ENCODE peak calls at places on chromosomes 12 and 14, in nine cellular contexts. R is neural progenitor cell, Z is hepatocyte, Y is HCT116, U is MM.1S, Q is PC-3, C is OCI-LY7, X is SK-N-SH, J is GM23338. H is an unnamed sample.

GRCh38 chr12:52871291-52871961 is 22.6 kb upstream of the KRT78 start:
- DNase-seq in U (no peak), J (no peak), Y (no peak), Q (peak; percentile 91), Z (peak; percentile 58), X (no peak), C (no peak), R (no peak), H (peak; percentile 93)

GRCh38 chr12:16238661-16239060 is 38.8 kb downstream of the SLC15A5 start:
- DNase-seq in R (no peak), Y (no peak), U (no peak), Q (peak; percentile 53), Z (no peak), X (no peak), C (no peak), J (no peak), H (peak; percentile 53)

GRCh38 chr14:102481791-102482238 is 27.8 kb downstream of the ANKRD9 start:
- DNase-seq in R (no peak), Y (peak; percentile 21), C (no peak), U (no peak), Z (peak; percentile 63), Q (peak; percentile 86), X (no peak), J (no peak), H (peak; percentile 77)

GRCh38 chr12:89070603-89071002 is 281.7 kb downstream of the DUSP6 start:
- DNase-seq in X (no peak), Q (peak; percentile 22), J (no peak), Z (no peak), U (no peak), R (no peak), Y (no peak), C (no peak), H (no peak)

GRCh38 chr12:89345830-89346740 is 6.2 kb downstream of the DUSP6 start:
- DNase-seq in U (peak; percentile 95), R (peak; percentile 83), X (peak; percentile 51), Z (no peak), Q (peak; percentile 77), Y (peak; percentile 61), J (peak; percentile 90), C (peak; percentile 94), H (peak; percentile 37)

GRCh38 chr12:92424338-92424737 is 278.5 kb upstream of the PLEKHG7 start:
- DNase-seq in Z (no peak), Y (no peak), U (no peak), R (no peak), X (no peak), J (peak; percentile 76), C (no peak), Q (peak; percentile 78), H (peak; percentile 46)

GRCh38 chr12:93521225-93521854 is 51.1 kb upstream of the SOCS2 start:
- DNase-seq in X (no peak), J (peak; percentile 11), Q (no peak), U (no peak), Y (no peak), Z (no peak), R (peak; percentile 21), C (no peak), H (no peak)

GRCh38 chr14:101369194-101369915 is 191.9 kb upstream of the DIO3 start:
- DNase-seq in Z (no peak), Q (no peak), Y (no peak), X (no peak), R (no peak), C (no peak), J (no peak), U (no peak), H (no peak)

GRCh38 chr12:120538281-120539156 is 4.4 kb downstream of the RNF10 start:
- DNase-seq in J (no peak), X (peak; percentile 26), Q (peak; percentile 94), C (no peak), Z (peak; percentile 57), Y (no peak), R (no peak), U (peak; percentile 68), H (peak; percentile 72)

GRCh38 chr14:37232907-37233481 is 35.3 kb downstream of the MIPOL1 start:
- DNase-seq in Q (peak; percentile 89), U (peak; percentile 24), C (peak; percentile 21), Z (peak; percentile 51), Y (peak; percentile 41), J (peak; percentile 71), X (peak; percentile 2), R (peak; percentile 48), H (peak; percentile 83)

GRCh38 chr14:32012062-32012461 is 65.0 kb upstream of the ARHGAP5 start:
- DNase-seq in Y (no peak), R (no peak), X (no peak), U (no peak), Z (no peak), C (no peak), Q (peak; percentile 92), J (no peak), H (no peak)

GRCh38 chr14:89813485-89814080 is 140.9 kb downstream of the EFCAB11 start:
- DNase-seq in Y (no peak), U (no peak), J (peak; percentile 67), C (no peak), X (no peak), Q (no peak), R (peak; percentile 39), Z (peak; percentile 43), H (peak; percentile 82)

GRCh38 chr12:130917607-130918006 is 36.1 kb upstream of the ADGRD1 start:
- DNase-seq in Z (no peak), C (no peak), J (no peak), X (no peak), Y (no peak), U (no peak), Q (peak; percentile 25), R (no peak), H (no peak)

GRCh38 chr12:45290218-45290609 is 74.3 kb downstream of the ANO6 start:
- DNase-seq in R (no peak), J (no peak), Y (no peak), X (no peak), C (no peak), U (no peak), Q (peak; percentile 75), Z (no peak), H (peak; percentile 86)

GRCh38 chr12:74598819-74599218 is 61.2 kb downstream of the ATXN7L3B start:
- DNase-seq in R (no peak), Z (no peak), Q (peak; percentile 71), Y (no peak), C (no peak), U (no peak), J (no peak), X (no peak), H (peak; percentile 4)

GRCh38 chr14:86640288-86640687 is 1110.3 kb downstream of the FLRT2 start:
- DNase-seq in Z (no peak), Q (no peak), U (no peak), R (peak; percentile 15), Y (no peak), J (peak; percentile 3), C (no peak), X (no peak), H (no peak)

DNA sequence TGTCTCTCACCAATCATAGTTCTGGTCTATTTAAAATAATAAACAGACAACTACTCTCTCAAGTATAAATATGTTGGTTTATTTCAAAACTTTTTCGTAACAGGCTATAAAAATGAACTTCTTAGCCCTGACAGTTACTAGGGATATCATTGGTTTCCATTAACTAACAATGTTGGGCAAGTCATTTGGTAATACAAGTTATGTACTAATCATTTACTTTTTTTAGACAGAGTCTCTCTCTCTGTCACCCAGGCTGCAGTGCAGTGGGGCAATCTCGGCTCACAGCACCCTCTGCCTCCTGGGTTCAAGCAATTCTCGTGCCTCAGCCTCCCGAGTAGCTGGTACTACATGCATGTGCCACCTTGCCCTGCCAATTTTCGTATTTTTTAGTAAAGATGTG is 14.6 kb upstream of the KANSL2 start:
- DNase-seq in J (no peak), Y (no peak), C (no peak), Q (no peak), R (no peak), U (no peak), X (no peak), Z (no peak), H (no peak)
- TF ChIP-seq EZH2phosphoT487 in J (no peak), Y (no peak), C (no peak), Q (no peak), R (no peak), U (no peak), X (no peak), Z (no peak), H (no peak)

GRCh38 chr14:75832621-75833297 is 149.0 kb downstream of the TGFB3 start:
- DNase-seq in Y (no peak), C (no peak), R (no peak), U (no peak), X (no peak), Q (peak; percentile 72), Z (no peak), J (no peak), H (peak; percentile 70)
- TF ChIP-seq EZH2phosphoT487 in Y (no peak), C (no peak), R (no peak), U (no peak), X (no peak), Q (no peak), Z (no peak), J (no peak), H (no peak)

DNA sequence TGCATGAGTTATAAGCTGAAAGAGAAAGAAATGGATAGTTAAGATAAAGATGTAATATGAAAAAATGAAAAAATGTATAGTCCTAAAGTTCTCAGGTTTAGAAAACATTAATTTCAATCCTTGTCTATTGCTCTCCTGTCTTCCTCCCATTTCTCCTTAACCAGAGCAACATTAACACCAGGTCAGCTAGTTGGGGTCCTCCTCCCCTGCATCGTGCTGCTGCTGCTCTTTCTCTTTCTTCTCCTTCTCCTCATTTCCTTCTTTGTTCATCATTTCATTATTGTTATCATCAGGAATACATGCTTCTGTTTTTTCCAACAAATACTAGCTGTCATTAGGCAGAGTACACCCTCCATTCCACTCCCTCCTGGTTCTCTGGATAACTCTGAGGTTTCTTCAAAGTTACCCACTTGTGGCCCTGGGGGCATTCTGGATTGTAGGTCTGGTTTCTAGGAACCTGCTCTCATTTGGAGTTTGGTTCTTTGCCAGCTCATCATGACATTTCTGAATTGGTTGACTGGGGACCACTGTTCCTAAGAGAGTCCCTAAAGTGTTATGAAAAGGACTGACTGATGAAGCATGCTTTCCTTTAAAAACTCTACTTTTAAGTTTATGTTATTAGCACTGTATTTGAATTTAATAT is 17.0 kb downstream of the ACSS3 start:
- DNase-seq in Z (no peak), X (no peak), R (no peak), Q (no peak), J (no peak), C (no peak), Y (no peak), U (no peak), H (no peak)
- TF ChIP-seq EZH2phosphoT487 in Z (no peak), X (no peak), R (no peak), Q (no peak), J (no peak), C (no peak), Y (no peak), U (no peak), H (no peak)

DNA sequence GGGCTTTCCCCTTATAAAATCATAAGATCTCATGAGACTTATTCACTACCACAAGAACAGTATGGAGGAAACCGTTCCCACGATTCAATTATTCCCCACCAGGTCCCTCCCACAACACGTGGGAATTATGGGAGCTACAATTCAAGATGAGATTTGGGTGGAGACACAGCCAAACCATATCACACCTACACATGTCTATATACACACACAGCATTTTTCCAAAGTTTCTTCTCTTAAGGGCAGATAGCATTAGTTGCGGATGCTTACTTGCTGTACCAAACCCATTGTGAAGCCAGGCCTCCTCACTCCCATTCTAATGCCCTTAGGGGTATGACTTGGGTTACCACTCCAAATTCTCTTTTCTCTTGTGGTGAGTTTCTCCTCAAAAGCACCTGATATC is 104.1 kb upstream of the RAP1B start:
- DNase-seq in U (no peak), Y (no peak), J (no peak), R (no peak), Q (no peak), X (no peak), Z (no peak), C (no peak), H (no peak)
- TF ChIP-seq EZH2phosphoT487 in U (no peak), Y (no peak), J (no peak), R (no peak), Q (no peak), X (no peak), Z (no peak), C (no peak), H (no peak)

GRCh38 chr12:111303531-111303930 is 65.4 kb downstream of the PHETA1 start:
- DNase-seq in Q (no peak), Y (no peak), J (no peak), R (no peak), U (no peak), Z (no peak), C (no peak), X (no peak), H (no peak)
- TF ChIP-seq EZH2phosphoT487 in Q (no peak), Y (no peak), J (no peak), R (no peak), U (no peak), Z (no peak), C (no peak), X (no peak), H (no peak)